ENCODE peak calls at places on chromosomes 5 and 9, in five cellular contexts. O is stimulated activated CD8-positive, alpha-beta memory T cell treated with anti-CD3 and anti-CD28 coated beads, Interleukin-7, amount 100 ng/mL, for 1 hour; G is NCI-H345; C is NCI-H2171; Q is fibroblast of pulmonary artery. R is an unnamed sample.

GRCh38 chr9:98471185-98471584 is 215.7 kb upstream of the TBC1D2 start:
- DNase-seq in O (no peak), G (no peak), C (no peak), Q (no peak), R (no peak)

GRCh38 chr9:104977580-104977979 is 49.6 kb upstream of the ABCA1 start:
- DNase-seq in O (no peak), G (no peak), C (no peak), Q (no peak), R (no peak)

GRCh38 chr5:133952729-133953567 is 15.5 kb downstream of the C5orf15 start:
- DNase-seq in O (no peak), G (no peak), C (no peak), Q (peak; percentile 97), R (peak; percentile 69)

GRCh38 chr5:7805379-7805778 is 45.6 kb downstream of the CFAP90 start:
- DNase-seq in O (no peak), G (no peak), C (no peak), Q (peak; percentile 3), R (no peak)

GRCh38 chr5:112883192-112883591 is 22.1 kb downstream of the SRP19 start:
- DNase-seq in O (no peak), G (no peak), C (no peak), Q (no peak), R (no peak)

GRCh38 chr5:41763096-41763495 is 107.1 kb downstream of the OXCT1 start:
- DNase-seq in O (no peak), G (no peak), C (no peak), Q (peak; percentile 70), R (no peak)

GRCh38 chr9:93187574-93187973 is 3.6 kb downstream of the WNK2 start:
- DNase-seq in O (no peak), G (no peak), C (no peak), Q (no peak), R (no peak)

GRCh38 chr5:116799401-116799800 is 224.8 kb upstream of the SEMA6A start:
- DNase-seq in O (no peak), G (no peak), C (no peak), Q (no peak), R (no peak)

GRCh38 chr5:132266031-132266835 is 8.7 kb downstream of the PDLIM4 start:
- DNase-seq in O (no peak), G (no peak), C (no peak), Q (no peak), R (no peak)

GRCh38 chr5:125043781-125044391 is 297.4 kb upstream of the ZNF608 start:
- DNase-seq in O (no peak), G (peak; percentile 69), C (peak; percentile 35), Q (peak; percentile 76), R (peak; percentile 22)

GRCh38 chr9:8457050-8457449 is 657.5 kb upstream of the DMAC1 start:
- DNase-seq in O (no peak), G (no peak), C (no peak), Q (peak; percentile 9), R (no peak)

GRCh38 chr5:172501708-172502379 is 47.5 kb upstream of the SH3PXD2B start:
- DNase-seq in O (no peak), G (no peak), C (no peak), Q (no peak), R (no peak)

GRCh38 chr5:81853005-81853357 is 102.1 kb upstream of the SSBP2 start:
- DNase-seq in O (no peak), G (no peak), C (no peak), Q (no peak), R (no peak)

GRCh38 chr5:135185461-135186075 is 151.5 kb upstream of the PITX1 start:
- DNase-seq in O (no peak), G (peak; percentile 24), C (no peak), Q (peak; percentile 41), R (peak; percentile 70)

GRCh38 chr9:113652355-113653152 is 189.0 kb downstream of the RGS3 start:
- DNase-seq in O (no peak), G (no peak), C (no peak), Q (no peak), R (no peak)

GRCh38 chr5:179328291-179328690 is 17.0 kb downstream of the ADAMTS2 start:
- DNase-seq in O (no peak), G (no peak), C (no peak), Q (no peak), R (no peak)

GRCh38 chr9:69564557-69564956 is 107.6 kb downstream of the APBA1 start:
- DNase-seq in O (no peak), G (no peak), C (no peak), Q (no peak), R (peak; percentile 28)

GRCh38 chr5:21774791-21775190 is 1078.4 kb downstream of the CDH12 start:
- DNase-seq in O (no peak), G (no peak), C (peak; percentile 43), Q (peak; percentile 4), R (no peak)

GRCh38 chr5:72834919-72835318 is 18.5 kb downstream of the TNPO1 start:
- DNase-seq in O (no peak), G (no peak), C (no peak), Q (peak; percentile 44), R (no peak)

R was measured in Ammon's horn.